ENCODE peak calls at places on chromosomes 4 and X, in seven cellular contexts. One of them, this sample, is unnamed.

GRCh38 chr4:94408549-94409374 is 43.0 kb upstream of the PDLIM5 start:
- DNase-seq in fibroblast of lung: peak
- DNase-seq in PC-3: no peak
- DNase-seq in AG04449: no peak
- DNase-seq in AG10803: peak
- DNase-seq in astrocyte of the spinal cord: no peak
- DNase-seq in LNCaP clone FGC: no peak
- DNase-seq in this sample: peak

GRCh38 chrX:103539695-103540094 is 20.4 kb upstream of the RAB40A start:
- DNase-seq in PC-3: peak
- DNase-seq in AG10803: no peak
- DNase-seq in AG04449: no peak
- DNase-seq in LNCaP clone FGC: no peak
- DNase-seq in fibroblast of lung: no peak
- DNase-seq in astrocyte of the spinal cord: no peak
- DNase-seq in this sample: no peak

GRCh38 chrX:153662266-153662665 is 11.3 kb downstream of the PNCK start:
- DNase-seq in AG04449: no peak
- DNase-seq in AG10803: no peak
- DNase-seq in astrocyte of the spinal cord: no peak
- DNase-seq in fibroblast of lung: no peak
- DNase-seq in PC-3: no peak
- DNase-seq in LNCaP clone FGC: no peak
- DNase-seq in this sample: no peak

GRCh38 chr4:52051615-52052474 is 741 bp downstream of the SPATA18 start:
- DNase-seq in LNCaP clone FGC: peak
- DNase-seq in AG04449: peak
- DNase-seq in AG10803: peak
- DNase-seq in PC-3: no peak
- DNase-seq in fibroblast of lung: peak
- DNase-seq in astrocyte of the spinal cord: peak
- DNase-seq in this sample: peak

GRCh38 chr4:11628093-11628725 is 199.5 kb upstream of the HS3ST1 start:
- DNase-seq in AG04449: no peak
- DNase-seq in PC-3: peak
- DNase-seq in LNCaP clone FGC: no peak
- DNase-seq in astrocyte of the spinal cord: peak
- DNase-seq in fibroblast of lung: peak
- DNase-seq in AG10803: no peak
- DNase-seq in this sample: no peak

GRCh38 chr4:88137112-88137511 is 21.3 kb downstream of the ABCG2 start:
- DNase-seq in astrocyte of the spinal cord: peak
- DNase-seq in fibroblast of lung: peak
- DNase-seq in AG04449: no peak
- DNase-seq in PC-3: peak
- DNase-seq in AG10803: no peak
- DNase-seq in LNCaP clone FGC: no peak
- DNase-seq in this sample: no peak

GRCh38 chr4:5686338-5686737 is 22.0 kb downstream of the EVC2 start:
- DNase-seq in astrocyte of the spinal cord: no peak
- DNase-seq in AG10803: no peak
- DNase-seq in PC-3: no peak
- DNase-seq in AG04449: no peak
- DNase-seq in fibroblast of lung: no peak
- DNase-seq in LNCaP clone FGC: no peak
- DNase-seq in this sample: no peak

GRCh38 chr4:56817840-56818491 is 3.5 kb downstream of the SPINK2 start:
- DNase-seq in AG04449: no peak
- DNase-seq in LNCaP clone FGC: no peak
- DNase-seq in AG10803: no peak
- DNase-seq in PC-3: peak
- DNase-seq in fibroblast of lung: peak
- DNase-seq in astrocyte of the spinal cord: no peak
- DNase-seq in this sample: no peak

GRCh38 chrX:40145670-40146470 is 48.1 kb upstream of the BCOR start:
- DNase-seq in AG10803: no peak
- DNase-seq in fibroblast of lung: no peak
- DNase-seq in LNCaP clone FGC: no peak
- DNase-seq in AG04449: no peak
- DNase-seq in astrocyte of the spinal cord: no peak
- DNase-seq in PC-3: no peak
- DNase-seq in this sample: no peak

GRCh38 chrX:6849711-6850415 is 297.6 kb upstream of the STS start:
- DNase-seq in LNCaP clone FGC: no peak
- DNase-seq in astrocyte of the spinal cord: peak
- DNase-seq in AG04449: no peak
- DNase-seq in AG10803: peak
- DNase-seq in fibroblast of lung: peak
- DNase-seq in PC-3: no peak
- DNase-seq in this sample: no peak

GRCh38 chrX:153969904-153970397 is 1.7 kb downstream of the HCFC1 start:
- DNase-seq in PC-3: peak
- DNase-seq in fibroblast of lung: peak
- DNase-seq in LNCaP clone FGC: no peak
- DNase-seq in AG10803: peak
- DNase-seq in astrocyte of the spinal cord: peak
- DNase-seq in AG04449: no peak
- DNase-seq in this sample: no peak

GRCh38 chr4:2298548-2298991 is 36.7 kb upstream of the MXD4 start:
- DNase-seq in PC-3: no peak
- DNase-seq in LNCaP clone FGC: no peak
- DNase-seq in fibroblast of lung: no peak
- DNase-seq in AG04449: no peak
- DNase-seq in AG10803: peak
- DNase-seq in astrocyte of the spinal cord: no peak
- DNase-seq in this sample: no peak

GRCh38 chrX:46626566-46626965 is 53.0 kb downstream of the CHST7 start:
- DNase-seq in AG10803: no peak
- DNase-seq in AG04449: no peak
- DNase-seq in LNCaP clone FGC: no peak
- DNase-seq in fibroblast of lung: no peak
- DNase-seq in astrocyte of the spinal cord: no peak
- DNase-seq in PC-3: no peak
- DNase-seq in this sample: no peak

GRCh38 chrX:151776113-151776790 is 41.7 kb downstream of the CNGA2 start:
- DNase-seq in LNCaP clone FGC: no peak
- DNase-seq in astrocyte of the spinal cord: no peak
- DNase-seq in PC-3: no peak
- DNase-seq in AG04449: no peak
- DNase-seq in fibroblast of lung: no peak
- DNase-seq in AG10803: peak
- DNase-seq in this sample: no peak

GRCh38 chrX:87578978-87579377 is 61.4 kb downstream of the KLHL4 start:
- DNase-seq in fibroblast of lung: no peak
- DNase-seq in PC-3: peak
- DNase-seq in astrocyte of the spinal cord: no peak
- DNase-seq in AG10803: no peak
- DNase-seq in AG04449: no peak
- DNase-seq in LNCaP clone FGC: no peak
- DNase-seq in this sample: no peak

GRCh38 chrX:66622209-66622608 is 16.7 kb downstream of the EDA2R start:
- DNase-seq in PC-3: no peak
- DNase-seq in AG04449: no peak
- DNase-seq in AG10803: peak
- DNase-seq in LNCaP clone FGC: no peak
- DNase-seq in fibroblast of lung: peak
- DNase-seq in astrocyte of the spinal cord: no peak
- DNase-seq in this sample: no peak

GRCh38 chr4:6334203-6334887 is 64.7 kb downstream of the WFS1 start:
- DNase-seq in fibroblast of lung: no peak
- DNase-seq in astrocyte of the spinal cord: no peak
- DNase-seq in LNCaP clone FGC: no peak
- DNase-seq in PC-3: no peak
- DNase-seq in AG10803: no peak
- DNase-seq in AG04449: no peak
- DNase-seq in this sample: no peak

GRCh38 chrX:11666180-11666579 is 460 bp upstream of the ARHGAP6 start:
- DNase-seq in fibroblast of lung: no peak
- DNase-seq in PC-3: no peak
- DNase-seq in AG04449: no peak
- DNase-seq in LNCaP clone FGC: no peak
- DNase-seq in AG10803: no peak
- DNase-seq in astrocyte of the spinal cord: peak
- DNase-seq in this sample: no peak

GRCh38 chrX:43267652-43268051 is 388.4 kb upstream of the MAOA start:
- DNase-seq in LNCaP clone FGC: no peak
- DNase-seq in fibroblast of lung: no peak
- DNase-seq in PC-3: no peak
- DNase-seq in AG10803: no peak
- DNase-seq in AG04449: no peak
- DNase-seq in astrocyte of the spinal cord: no peak
- DNase-seq in this sample: no peak

GRCh38 chrX:39869846-39870601 is 227.7 kb downstream of the BCOR start:
- DNase-seq in astrocyte of the spinal cord: peak
- DNase-seq in fibroblast of lung: peak
- DNase-seq in LNCaP clone FGC: no peak
- DNase-seq in AG10803: no peak
- DNase-seq in AG04449: no peak
- DNase-seq in PC-3: peak
- DNase-seq in this sample: no peak

DNA sequence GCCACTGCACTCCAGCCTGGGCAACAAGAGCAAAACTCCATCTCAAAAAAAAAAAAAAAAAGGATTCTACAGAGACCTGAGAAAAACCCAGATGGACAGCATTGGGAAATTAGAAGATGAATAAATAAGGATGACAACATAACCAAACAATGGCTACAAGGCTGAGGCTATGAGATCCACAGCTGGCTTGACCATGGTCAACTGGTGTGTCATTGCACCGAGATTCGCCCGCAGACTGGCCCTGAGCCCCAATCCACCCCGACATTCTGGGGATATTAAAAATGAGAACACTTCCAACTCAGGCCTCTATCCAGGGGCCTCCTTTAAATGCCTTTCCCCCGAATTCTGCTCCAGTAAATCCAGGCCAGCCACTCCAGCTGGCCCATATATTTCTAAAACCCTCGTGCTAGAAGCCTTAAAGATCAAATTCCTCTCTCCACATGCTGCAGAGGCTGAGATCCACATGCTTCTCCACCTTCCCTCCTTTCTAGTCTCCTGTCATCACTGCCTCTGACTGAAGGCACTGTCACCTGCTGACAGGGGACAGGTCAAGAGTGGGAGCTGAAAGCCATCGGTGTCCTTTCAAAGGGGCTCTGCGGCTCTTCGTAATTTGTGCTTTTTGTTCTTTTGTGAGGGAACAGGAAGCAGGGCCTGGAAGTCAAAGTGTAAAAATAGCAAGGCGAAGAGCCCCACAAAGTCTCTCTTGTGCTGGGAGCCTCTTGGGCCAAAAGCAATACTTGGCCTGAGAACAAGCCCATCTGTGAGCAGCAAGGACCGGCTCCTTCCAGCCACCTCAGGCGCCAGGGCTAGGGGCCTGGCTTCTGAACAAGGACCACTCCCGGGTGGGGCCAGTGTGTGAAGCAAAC is 203.7 kb downstream of the NSUN7 start:
- DNase-seq in fibroblast of lung: no peak
- DNase-seq in AG04449: no peak
- DNase-seq in AG10803: peak
- DNase-seq in PC-3: no peak
- DNase-seq in astrocyte of the spinal cord: no peak
- DNase-seq in LNCaP clone FGC: no peak
- DNase-seq in this sample: no peak
- H3K4me3 ChIP-seq in fibroblast of lung: no peak
- H3K4me3 ChIP-seq in AG04449: no peak
- H3K4me3 ChIP-seq in AG10803: no peak
- H3K4me3 ChIP-seq in PC-3: no peak
- H3K4me3 ChIP-seq in astrocyte of the spinal cord: no peak
- H3K4me3 ChIP-seq in LNCaP clone FGC: no peak
- H3K4me3 ChIP-seq in this sample: no peak

DNA sequence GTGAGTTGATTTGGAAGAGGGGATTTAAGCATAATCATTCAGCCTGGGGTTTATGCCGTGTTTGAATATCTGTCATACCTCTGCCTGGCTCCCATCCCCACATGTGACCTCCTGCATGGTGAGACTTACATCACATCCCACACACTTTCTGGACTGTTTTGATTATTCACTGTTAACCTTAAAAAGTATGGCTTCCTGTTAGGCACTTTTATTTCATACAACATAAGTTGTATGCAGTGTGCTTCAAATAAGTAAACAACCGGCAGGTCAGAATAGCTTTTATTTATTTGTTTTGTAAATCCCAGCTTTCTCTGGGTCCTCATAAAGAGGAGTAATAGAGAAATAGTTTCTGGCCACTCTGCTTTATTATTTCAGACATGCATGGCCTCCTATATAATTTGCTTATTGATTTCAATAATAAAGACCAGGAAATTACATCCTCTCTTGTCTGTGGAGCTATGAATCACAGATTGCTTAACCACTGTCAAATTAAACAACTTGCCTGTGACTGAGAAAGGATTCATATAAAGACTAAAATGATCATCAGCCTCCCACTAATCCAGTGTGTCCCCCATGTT is 376.8 kb upstream of the ZFP42 start:
- DNase-seq in AG04449: peak
- DNase-seq in AG10803: peak
- DNase-seq in LNCaP clone FGC: peak
- DNase-seq in astrocyte of the spinal cord: peak
- DNase-seq in fibroblast of lung: peak
- DNase-seq in PC-3: peak
- DNase-seq in this sample: no peak
- TF ChIP-seq CTCF in AG04449: no peak
- TF ChIP-seq CTCF in AG10803: no peak
- TF ChIP-seq CTCF in LNCaP clone FGC: no peak
- TF ChIP-seq CTCF in astrocyte of the spinal cord: no peak
- TF ChIP-seq CTCF in fibroblast of lung: no peak
- TF ChIP-seq CTCF in PC-3: no peak
- TF ChIP-seq CTCF in this sample: no peak

GRCh38 chrX:74291577-74291963 is 12.4 kb upstream of the ZCCHC13 start:
- DNase-seq in astrocyte of the spinal cord: peak
- DNase-seq in AG10803: no peak
- DNase-seq in AG04449: no peak
- DNase-seq in PC-3: no peak
- DNase-seq in LNCaP clone FGC: no peak
- DNase-seq in fibroblast of lung: no peak
- DNase-seq in this sample: no peak

GRCh38 chrX:74297766-74298165 is 6.2 kb upstream of the ZCCHC13 start:
- DNase-seq in astrocyte of the spinal cord: no peak
- DNase-seq in LNCaP clone FGC: no peak
- DNase-seq in AG04449: no peak
- DNase-seq in AG10803: no peak
- DNase-seq in fibroblast of lung: no peak
- DNase-seq in PC-3: no peak
- DNase-seq in this sample: no peak

GRCh38 chrX:74295102-74295501 is 8.9 kb upstream of the ZCCHC13 start:
- DNase-seq in LNCaP clone FGC: no peak
- DNase-seq in AG04449: no peak
- DNase-seq in PC-3: no peak
- DNase-seq in astrocyte of the spinal cord: no peak
- DNase-seq in AG10803: no peak
- DNase-seq in fibroblast of lung: no peak
- DNase-seq in this sample: no peak

GRCh38 chrX:74291964-74292891 is 11.8 kb upstream of the ZCCHC13 start:
- DNase-seq in PC-3: peak
- DNase-seq in LNCaP clone FGC: peak
- DNase-seq in fibroblast of lung: peak
- DNase-seq in AG10803: peak
- DNase-seq in astrocyte of the spinal cord: peak
- DNase-seq in AG04449: peak
- DNase-seq in this sample: peak

GRCh38 chrX:74293343-74293946 is 10.5 kb upstream of the ZCCHC13 start:
- DNase-seq in PC-3: peak
- DNase-seq in AG04449: peak
- DNase-seq in fibroblast of lung: peak
- DNase-seq in AG10803: peak
- DNase-seq in LNCaP clone FGC: peak
- DNase-seq in astrocyte of the spinal cord: peak
- DNase-seq in this sample: peak
- H3K4me3 ChIP-seq in PC-3: peak
- H3K4me3 ChIP-seq in AG04449: peak
- H3K4me3 ChIP-seq in fibroblast of lung: peak
- H3K4me3 ChIP-seq in AG10803: peak
- H3K4me3 ChIP-seq in LNCaP clone FGC: peak
- H3K4me3 ChIP-seq in astrocyte of the spinal cord: peak
- H3K4me3 ChIP-seq in this sample: peak

GRCh38 chrX:132023896-132024386 is 839 bp downstream of the STK26 start:
- DNase-seq in fibroblast of lung: no peak
- DNase-seq in AG10803: no peak
- DNase-seq in PC-3: peak
- DNase-seq in AG04449: no peak
- DNase-seq in astrocyte of the spinal cord: no peak
- DNase-seq in LNCaP clone FGC: no peak
- DNase-seq in this sample: no peak
- TF ChIP-seq CTCF in fibroblast of lung: no peak
- TF ChIP-seq CTCF in AG10803: no peak
- TF ChIP-seq CTCF in PC-3: no peak
- TF ChIP-seq CTCF in AG04449: no peak
- TF ChIP-seq CTCF in astrocyte of the spinal cord: no peak
- TF ChIP-seq CTCF in LNCaP clone FGC: no peak
- TF ChIP-seq CTCF in this sample: no peak

This sample was measured in retinal pigment epithelial cell.